ENCODE peak calls at places on chromosomes 11 and 22, in seven cellular contexts. F is stimulated activated CD8-positive, alpha-beta memory T cell treated with anti-CD3 and anti-CD28 coated beads, Interleukin-15, amount 100 ng/mL, for 1 hour; U is retina; I is ELR; L is posterior cingulate gyrus; A is M059J; O is sigmoid colon. W is an unnamed sample.
A peak's percentile ranks its signal among the peaks of the same experiment; 100 is the strongest.

GRCh38 chr11:104846216-104846615 is 52.0 kb downstream of the CASP12 start:
- DNase-seq in L (no peak), U (no peak), I (no peak), A (no peak), O (no peak), F (no peak), W (no peak)

GRCh38 chr11:64025205-64025604 is 10.5 kb upstream of the FLRT1 start:
- DNase-seq in I (no peak), O (no peak), A (no peak), U (no peak), L (no peak), F (no peak), W (no peak)

GRCh38 chr11:60303661-60304060 is 23.2 kb downstream of the MS4A4A start:
- DNase-seq in F (no peak), U (no peak), A (peak; percentile 76), L (no peak), I (peak; percentile 61), O (no peak), W (no peak)

GRCh38 chr11:27563201-27563600 is 56.6 kb upstream of the LIN7C start:
- DNase-seq in I (peak; percentile 79), U (no peak), F (no peak), L (no peak), O (no peak), A (peak; percentile 68), W (peak; percentile 81)

GRCh38 chr11:24078056-24078455 is 418.8 kb upstream of the LUZP2 start:
- DNase-seq in U (no peak), A (no peak), I (no peak), L (no peak), F (no peak), O (no peak), W (peak; percentile 20)

GRCh38 chr22:26579331-26579886 is 10.5 kb downstream of the TPST2 start:
- DNase-seq in I (no peak), A (no peak), L (peak; percentile 50), U (no peak), F (peak; percentile 23), O (no peak), W (no peak)

GRCh38 chr11:78138281-78138680 is 1.1 kb downstream of the ALG8 start:
- DNase-seq in I (peak; percentile 81), O (no peak), U (no peak), L (no peak), F (no peak), A (no peak), W (peak; percentile 12)

GRCh38 chr22:46239261-46240048 is 10.6 kb downstream of the CDPF1 start:
- DNase-seq in O (no peak), U (no peak), F (no peak), A (no peak), L (peak; percentile 39), I (no peak), W (no peak)

GRCh38 chr11:95516786-95517185 is 272.8 kb downstream of the FAM76B start:
- DNase-seq in L (no peak), A (no peak), O (no peak), F (no peak), I (peak; percentile 65), U (no peak), W (peak; percentile 3)

GRCh38 chr11:7582338-7582985 is 68.7 kb downstream of the PPFIBP2 start:
- DNase-seq in U (no peak), O (no peak), F (no peak), A (peak; percentile 57), L (no peak), I (no peak), W (peak; percentile 57)

GRCh38 chr11:125670131-125670530 is 10.5 kb downstream of the ACRV1 start:
- DNase-seq in A (no peak), F (no peak), L (no peak), U (no peak), I (no peak), O (no peak), W (no peak)

GRCh38 chr11:31824791-31825452 is 13.8 kb upstream of the PAX6 start:
- DNase-seq in L (no peak), U (peak; percentile 79), F (no peak), O (no peak), I (no peak), A (no peak), W (no peak)

GRCh38 chr11:44011797-44012196 is 36.0 kb upstream of the ACCSL start:
- DNase-seq in F (no peak), A (peak; percentile 31), L (no peak), O (no peak), U (no peak), I (peak; percentile 69), W (peak; percentile 31)

GRCh38 chr11:120549346-120549745 is 37.8 kb downstream of the GRIK4 start:
- DNase-seq in O (no peak), A (no peak), F (no peak), I (no peak), L (peak; percentile 14), U (no peak), W (no peak)

GRCh38 chr11:34938621-34939020 is 22.2 kb downstream of the PDHX start:
- DNase-seq in I (no peak), U (no peak), O (no peak), L (no peak), A (no peak), F (no peak), W (no peak)

GRCh38 chr11:75667268-75667830 is 1.5 kb downstream of the MAP6 start:
- DNase-seq in F (no peak), L (peak; percentile 81), U (peak; percentile 77), A (peak; percentile 34), O (no peak), I (peak; percentile 28), W (peak; percentile 38)

GRCh38 chr11:112881461-112881860 is 79.8 kb upstream of the NCAM1 start:
- DNase-seq in O (peak; percentile 83), A (peak; percentile 59), I (peak; percentile 6), U (peak; percentile 88), F (no peak), L (peak; percentile 97), W (peak; percentile 44)

GRCh38 chr11:126113515-126113957 is 50.9 kb upstream of the CDON start:
- DNase-seq in L (no peak), I (peak; percentile 70), F (no peak), A (peak; percentile 100), U (peak; percentile 13), O (peak; percentile 97), W (peak; percentile 96)

GRCh38 chr11:69449320-69450063 is 32.0 kb upstream of the LINC01488 start:
- DNase-seq in A (no peak), I (peak; percentile 77), L (no peak), F (no peak), U (peak; percentile 70), O (peak; percentile 80), W (peak; percentile 87)

GRCh38 chr11:121575250-121575962 is 122.6 kb upstream of the SORL1-AS1 start:
- DNase-seq in A (peak; percentile 22), O (peak; percentile 82), F (no peak), I (no peak), L (peak; percentile 77), U (peak; percentile 44), W (peak; percentile 41)

GRCh38 chr22:39534092-39534506 is 1.6 kb upstream of the RPS19BP1 start:
- DNase-seq in A (no peak), F (no peak), L (peak; percentile 60), U (no peak), O (no peak), I (no peak), W (no peak)

GRCh38 chr11:110079726-110080125 is 13.5 kb upstream of the ZC3H12C start:
- DNase-seq in I (no peak), L (no peak), A (no peak), U (no peak), O (no peak), F (no peak), W (no peak)

GRCh38 chr22:27348634-27349033 is 452.9 kb downstream of the MN1 start:
- DNase-seq in O (no peak), L (no peak), I (no peak), A (peak; percentile 33), F (no peak), U (no peak), W (peak; percentile 18)

GRCh38 chr11:19435306-19435989 is 194.7 kb upstream of the E2F8 start:
- DNase-seq in I (no peak), O (no peak), A (no peak), L (no peak), F (no peak), U (no peak), W (no peak)

GRCh38 chr22:19808873-19809478 is 45.7 kb downstream of the GNB1L start:
- DNase-seq in F (no peak), A (no peak), O (no peak), U (no peak), L (peak; percentile 35), I (no peak), W (no peak)

GRCh38 chr11:418343-419247 is 3.8 kb upstream of the SIGIRR start:
- DNase-seq in A (no peak), O (no peak), I (no peak), L (peak; percentile 51), U (peak; percentile 3), F (no peak), W (no peak)

GRCh38 chr11:111069076-111069475 is 176.4 kb upstream of the POU2AF2 start:
- DNase-seq in O (no peak), A (peak; percentile 81), F (no peak), U (no peak), L (no peak), I (peak; percentile 59), W (peak; percentile 88)

GRCh38 chr11:77049081-77049480 is 14.9 kb downstream of the B3GNT6 start:
- DNase-seq in L (no peak), O (peak; percentile 46), U (no peak), A (no peak), I (no peak), F (no peak), W (no peak)

GRCh38 chr11:129815596-129816461 is at the start of gene TMEM45B:
- DNase-seq in A (no peak), L (no peak), F (no peak), I (no peak), U (peak; percentile 73), O (no peak), W (no peak)